ENCODE peak calls at places on chromosome 18, in four cellular contexts. X is K562, Y is H1, M is HepG2. B is an unnamed sample.

GRCh38 chr18:8839285-8839684 is 133.9 kb downstream of the MTCL1 start:
- DNase-seq in X (no peak), Y (no peak), M (no peak), B (no peak)

GRCh38 chr18:79496978-79497637 is 101.4 kb downstream of the NFATC1 start:
- DNase-seq in X (peak), Y (no peak), M (no peak), B (no peak)

GRCh38 chr18:29879763-29880162 is 1162.8 kb downstream of the DSC3 start:
- DNase-seq in X (no peak), Y (no peak), M (no peak), B (no peak)

GRCh38 chr18:8946046-8946838 is 156.3 kb upstream of the NDUFV2 start:
- DNase-seq in X (no peak), Y (no peak), M (no peak), B (peak)

GRCh38 chr18:76252880-76253279 is 242.2 kb downstream of the ZNF516 start:
- DNase-seq in X (peak), Y (no peak), M (no peak), B (no peak)

GRCh38 chr18:74949611-74950010 is 259.3 kb downstream of the PTGR3 start:
- DNase-seq in X (no peak), Y (no peak), M (no peak), B (no peak)

GRCh38 chr18:46894124-46894523 is 23.2 kb downstream of the PIAS2 start:
- DNase-seq in X (peak), Y (no peak), M (no peak), B (no peak)

GRCh38 chr18:77157312-77157711 is 24.7 kb upstream of the MBP start:
- DNase-seq in X (no peak), Y (no peak), M (no peak), B (no peak)

GRCh38 chr18:79513381-79514081 is 117.8 kb downstream of the NFATC1 start:
- DNase-seq in X (no peak), Y (no peak), M (no peak), B (no peak)

GRCh38 chr18:8766576-8767253 is 61.4 kb downstream of the MTCL1 start:
- DNase-seq in X (no peak), Y (no peak), M (no peak), B (no peak)

GRCh38 chr18:11577271-11578112 is 31.9 kb upstream of the SLC35G4 start:
- DNase-seq in X (no peak), Y (no peak), M (no peak), B (no peak)

GRCh38 chr18:39550701-39551100 is 1985.1 kb upstream of the CELF4 start:
- DNase-seq in X (no peak), Y (no peak), M (no peak), B (no peak)

GRCh38 chr18:24413148-24413547 is 13.3 kb upstream of the IMPACT start:
- DNase-seq in X (no peak), Y (no peak), M (no peak), B (peak)

GRCh38 chr18:53639696-53640095 is 584.8 kb downstream of the MBD2 start:
- DNase-seq in X (no peak), Y (no peak), M (no peak), B (no peak)

GRCh38 chr18:44409524-44409923 is 271.2 kb upstream of the SETBP1 start:
- DNase-seq in X (no peak), Y (no peak), M (no peak), B (no peak)

GRCh38 chr18:74255022-74255658 is 36.6 kb downstream of the CYB5A start:
- DNase-seq in X (no peak), Y (no peak), M (no peak), B (no peak)

GRCh38 chr18:76688724-76689472 is 133.5 kb upstream of the ZNF236 start:
- DNase-seq in X (no peak), Y (no peak), M (no peak), B (no peak)

GRCh38 chr18:76442413-76443171 is 52.5 kb downstream of the ZNF516 start:
- DNase-seq in X (no peak), Y (no peak), M (no peak), B (no peak)

GRCh38 chr18:79533146-79533545 is 137.4 kb downstream of the NFATC1 start:
- DNase-seq in X (no peak), Y (no peak), M (no peak), B (no peak)

DNA sequence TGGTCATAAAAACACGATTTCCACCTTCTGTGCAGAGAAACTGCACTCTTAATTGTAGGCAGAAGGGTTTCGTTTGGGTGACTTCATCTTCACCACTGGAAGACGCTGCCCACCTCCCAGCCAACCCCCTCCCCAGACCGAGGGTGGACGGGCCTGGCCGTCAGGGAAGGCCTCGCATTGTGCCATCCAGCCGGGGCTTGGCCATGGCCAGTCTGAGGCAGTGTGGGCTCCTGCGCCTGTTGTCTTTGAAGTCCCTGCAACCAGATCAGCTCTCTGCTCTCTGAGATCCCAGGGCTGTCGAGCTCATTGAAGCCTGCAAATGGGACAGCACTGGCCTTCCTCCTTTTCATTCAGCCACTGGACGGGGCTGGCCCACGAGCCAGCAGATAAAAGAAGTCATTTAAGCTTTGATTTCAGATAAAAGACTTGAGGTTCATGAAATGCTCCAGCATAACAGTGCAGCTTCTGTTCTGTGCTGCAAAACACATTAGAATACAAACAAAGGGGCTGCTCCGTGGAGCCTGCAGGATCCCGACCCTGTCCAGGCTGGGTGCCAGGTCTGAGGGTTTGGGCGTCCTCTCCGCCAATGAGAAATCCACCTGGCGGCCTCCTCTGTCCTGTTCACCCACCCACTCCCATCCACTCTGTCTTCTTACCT is 253.5 kb downstream of the LDLRAD4 start:
- DNase-seq in X (no peak), Y (no peak), M (peak), B (no peak)
- TF ChIP-seq RNF2 in X (no peak), Y (no peak), M (no peak), B (no peak)

GRCh38 chr18:55245200-55245599 is 285.9 kb upstream of the CCDC68 start:
- DNase-seq in X (no peak), Y (no peak), M (no peak), B (no peak)
- TF ChIP-seq RNF2 in X (no peak), Y (no peak), M (no peak), B (no peak)

GRCh38 chr18:33647365-33647764 is 69.3 kb downstream of the ASXL3 start:
- DNase-seq in X (no peak), Y (no peak), M (no peak), B (no peak)

GRCh38 chr18:33656889-33657288 is 78.9 kb downstream of the ASXL3 start:
- DNase-seq in X (no peak), Y (no peak), M (no peak), B (no peak)

DNA sequence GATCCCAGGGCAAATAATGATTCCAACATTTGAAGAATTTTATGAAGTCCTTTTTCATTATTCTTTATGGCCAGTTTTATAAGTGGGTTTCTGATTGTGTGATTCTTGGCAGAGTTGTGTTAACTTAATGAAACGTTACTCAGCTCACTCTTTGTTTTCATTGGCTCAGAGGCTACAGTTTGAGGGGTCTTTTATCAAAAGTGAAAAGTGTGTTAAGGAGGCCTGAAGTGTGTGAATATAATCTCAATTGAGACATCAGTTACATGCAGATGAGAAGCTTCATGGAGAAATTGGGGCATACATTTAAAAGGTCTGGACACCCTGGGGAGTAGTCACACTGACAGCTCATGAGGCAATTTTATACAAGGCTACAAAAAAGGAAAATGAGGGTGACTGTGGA is 74.6 kb downstream of the ASXL3 start:
- DNase-seq in X (no peak), Y (no peak), M (no peak), B (no peak)
- TF ChIP-seq RNF2 in X (no peak), Y (no peak), M (no peak), B (no peak)

DNA sequence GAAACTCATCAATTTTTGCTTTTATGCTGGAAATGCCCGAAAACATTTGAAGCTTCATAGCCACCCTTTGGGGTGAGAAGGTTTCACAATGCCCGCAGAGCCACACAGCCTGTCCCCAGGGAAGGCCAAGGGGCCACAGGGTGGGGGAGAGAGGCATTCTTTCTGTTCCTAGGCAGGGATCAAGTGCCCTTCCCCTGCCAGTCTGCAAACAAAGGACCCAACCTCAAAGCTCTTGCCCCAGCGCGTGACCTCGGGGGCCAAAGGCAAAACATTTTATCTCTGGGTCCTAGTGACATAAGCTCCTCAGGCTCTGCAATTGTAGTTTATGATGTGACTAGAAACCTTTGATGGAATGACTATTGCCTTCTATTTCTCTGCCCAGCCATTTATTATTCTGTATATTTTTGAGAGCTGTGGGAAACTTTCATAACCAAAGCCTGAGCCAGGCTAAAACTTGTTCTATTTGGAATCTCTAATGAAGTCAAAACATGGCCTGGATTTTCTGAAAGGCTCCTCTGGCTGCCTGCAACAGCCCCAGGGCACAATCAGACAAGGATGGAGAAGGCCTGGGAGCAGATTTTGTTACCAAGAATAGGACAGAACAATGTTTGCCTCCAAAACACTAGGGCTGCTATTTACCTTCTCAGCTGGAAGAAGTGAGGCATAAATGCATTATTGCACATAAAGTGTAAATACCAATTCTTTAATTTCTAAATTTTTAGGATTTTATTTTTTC is 137.3 kb upstream of the KCTD1 start:
- DNase-seq in X (no peak), Y (no peak), M (peak), B (no peak)
- TF ChIP-seq RNF2 in X (no peak), Y (no peak), M (no peak), B (no peak)